ENCODE peak calls at places on chromosomes 7 and 10, in four cellular contexts. L is IMR-90, D is K562, A is GM12878. U is an unnamed sample.
A peak's percentile ranks its signal among the peaks of the same experiment; 100 is the strongest.

GRCh38 chr7:141577043-141577839 is 26.0 kb downstream of the AGK start:
- DNase-seq in A (no peak), L (no peak), D (no peak), U (no peak)

GRCh38 chr7:97001221-97001620 is 4.1 kb upstream of the DLX6 start:
- DNase-seq in A (no peak), L (no peak), D (no peak), U (no peak)

GRCh38 chr7:159038066-159038465 is 106.6 kb downstream of the VIPR2 start:
- DNase-seq in L (no peak), D (no peak), A (no peak), U (no peak)

GRCh38 chr10:46551701-46552525 is 4.5 kb downstream of the GPRIN2 start:
- DNase-seq in L (no peak), D (no peak), A (no peak), U (no peak)

GRCh38 chr7:151286148-151286547 is 37.7 kb upstream of the SMARCD3 start:
- DNase-seq in A (no peak), L (peak; percentile 14), D (no peak), U (no peak)

GRCh38 chr7:151405056-151405455 is 4.8 kb downstream of the WDR86 start:
- DNase-seq in A (no peak), D (peak; percentile 42), L (no peak), U (no peak)

GRCh38 chr7:121882731-121883130 is 9.8 kb downstream of the PTPRZ1 start:
- DNase-seq in D (no peak), A (no peak), L (no peak), U (no peak)

GRCh38 chr10:17673517-17674051 is 29.6 kb downstream of the STAM start:
- DNase-seq in A (no peak), L (peak; percentile 95), D (peak; percentile 72), U (no peak)

GRCh38 chr10:114618722-114619121 is 39.4 kb downstream of the ABLIM1 start:
- DNase-seq in D (no peak), L (no peak), A (no peak), U (no peak)

GRCh38 chr7:17236603-17237002 is 61.8 kb upstream of the AHR start:
- DNase-seq in L (peak; percentile 32), A (no peak), D (no peak), U (peak; percentile 39)

GRCh38 chr10:98414932-98415709 is at the start of gene PYROXD2:
- DNase-seq in L (peak; percentile 88), A (no peak), D (peak; percentile 77), U (peak; percentile 88)

GRCh38 chr7:604884-605531 is 85.4 kb upstream of the PDGFA start:
- DNase-seq in L (no peak), A (no peak), D (peak; percentile 84), U (no peak)

GRCh38 chr7:148941598-148942280 is 57.6 kb upstream of the EZH2 start:
- DNase-seq in D (peak; percentile 97), L (peak; percentile 52), A (no peak), U (peak; percentile 72)

GRCh38 chr10:112981553-112981952 is 31.5 kb downstream of the TCF7L2 start:
- DNase-seq in A (peak; percentile 89), L (no peak), D (no peak), U (no peak)

GRCh38 chr7:138431517-138431916 is 28.5 kb upstream of the TRIM24 start:
- DNase-seq in L (no peak), D (peak; percentile 35), A (no peak), U (no peak)

GRCh38 chr10:129491123-129491734 is 24.2 kb downstream of the MGMT start:
- DNase-seq in L (peak; percentile 10), D (no peak), A (no peak), U (no peak)

GRCh38 chr10:75712241-75712880 is 280.9 kb downstream of the LRMDA start:
- DNase-seq in L (no peak), D (no peak), A (no peak), U (no peak)

GRCh38 chr10:30827531-30828120 is 198.1 kb upstream of the LYZL2 start:
- DNase-seq in A (no peak), D (no peak), L (peak; percentile 68), U (peak; percentile 48)

GRCh38 chr10:127888526-127889312 is 4.0 kb downstream of the CLRN3 start:
- DNase-seq in A (no peak), D (no peak), L (no peak), U (no peak)

GRCh38 chr10:122510736-122511135 is 49.4 kb downstream of the HTRA1 start:
- DNase-seq in L (no peak), D (no peak), A (no peak), U (no peak)

GRCh38 chr10:127963136-127963535 is 56.2 kb downstream of the PTPRE start:
- DNase-seq in L (no peak), A (no peak), D (no peak), U (no peak)

GRCh38 chr10:26733750-26734568 is 36.5 kb downstream of the PDSS1 start:
- DNase-seq in A (no peak), L (no peak), D (no peak), U (no peak)

GRCh38 chr10:80444124-80444523 is 10.0 kb upstream of the TSPAN14 start:
- DNase-seq in L (no peak), A (no peak), D (no peak), U (no peak)

GRCh38 chr7:73707045-73707631 is 12.3 kb downstream of the STX1A start:
- DNase-seq in D (no peak), L (no peak), A (no peak), U (no peak)

GRCh38 chr7:149685455-149685854 is 87.9 kb downstream of the ZNF467 start:
- DNase-seq in L (no peak), A (no peak), D (no peak), U (no peak)

GRCh38 chr10:119849031-119849789 is 23.4 kb downstream of the MCMBP start:
- DNase-seq in L (peak; percentile 76), A (no peak), D (no peak), U (no peak)

GRCh38 chr10:97633921-97634320 is 621 bp upstream of the MORN4 start:
- DNase-seq in D (peak; percentile 57), A (no peak), L (no peak), U (no peak)

GRCh38 chr10:110138197-110138812 is 69.1 kb upstream of the MXI1 start:
- DNase-seq in D (peak; percentile 69), A (no peak), L (peak; percentile 66), U (peak; percentile 59)

GRCh38 chr10:131588704-131589220 is 277.2 kb upstream of the TCERG1L start:
- DNase-seq in D (no peak), A (no peak), L (no peak), U (no peak)

DNA sequence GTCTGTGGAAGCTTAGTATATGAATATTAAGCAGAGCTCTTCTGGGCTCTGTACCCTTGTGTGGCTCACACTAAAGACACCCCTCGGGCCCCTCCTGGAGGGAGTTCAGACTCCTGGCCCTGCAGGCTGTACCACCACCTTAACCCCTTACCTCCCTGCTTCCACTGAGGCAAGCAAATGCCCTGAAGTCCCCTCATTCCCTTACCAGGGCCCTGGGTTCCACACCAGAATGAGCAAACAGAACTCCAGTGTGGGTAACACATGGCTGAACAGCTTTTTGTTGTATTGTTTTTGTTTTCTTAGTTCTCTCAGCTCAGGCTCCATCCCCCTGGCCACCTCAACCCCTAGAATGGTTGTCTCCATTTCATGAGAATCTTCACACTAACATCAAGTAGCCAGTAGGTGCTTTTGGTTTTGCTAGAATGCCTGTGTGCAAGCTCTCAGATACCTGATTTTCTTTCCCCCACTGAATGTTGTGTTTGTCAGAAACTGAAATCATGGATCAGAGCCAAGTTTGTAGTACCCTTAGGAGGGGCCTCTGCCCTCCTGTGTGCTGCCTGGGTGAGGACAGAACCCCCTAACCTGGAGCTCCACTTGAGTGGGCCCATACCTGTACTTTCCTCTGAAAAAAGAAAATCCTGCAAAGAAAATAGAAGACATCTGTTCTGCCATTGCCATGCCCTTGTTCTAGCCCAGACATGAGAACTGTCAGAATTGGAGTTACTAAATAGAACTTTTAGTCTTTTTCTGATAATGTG is 2.8 kb upstream of the WAPL start:
- DNase-seq in L (no peak), D (no peak), A (no peak), U (no peak)
- H3K9ac ChIP-seq in L (no peak overlapping the region), D (no peak overlapping the region), A (no peak overlapping the region), U (no peak overlapping the region)

GRCh38 chr10:28564905-28565304 is 32.0 kb downstream of the WAC start:
- DNase-seq in A (no peak), L (peak; percentile 40), D (no peak), U (peak; percentile 23)

GRCh38 chr10:28570598-28570997 is 37.7 kb downstream of the WAC start:
- DNase-seq in D (no peak), A (no peak), L (no peak), U (no peak)

GRCh38 chr10:28566458-28566857 is 33.5 kb downstream of the WAC start:
- DNase-seq in D (no peak), A (no peak), L (no peak), U (peak; percentile 74)

GRCh38 chr10:28571265-28571664 is 38.3 kb downstream of the WAC start:
- DNase-seq in A (no peak), D (no peak), L (no peak), U (no peak)

GRCh38 chr10:28569506-28570159 is 36.7 kb downstream of the WAC start:
- DNase-seq in D (peak; percentile 30), L (peak; percentile 71), A (no peak), U (no peak)
- TF ChIP-seq FOS in D (no peak), L (no peak), A (no peak), U (no peak)

GRCh38 chr10:71246591-71247143 is 34.3 kb downstream of the UNC5B start:
- DNase-seq in A (no peak), D (no peak), L (no peak), U (no peak)

GRCh38 chr10:71247804-71248203 is 35.4 kb downstream of the UNC5B start:
- DNase-seq in D (no peak), A (no peak), L (no peak), U (no peak)

GRCh38 chr10:71245420-71246325 is 33.3 kb downstream of the UNC5B start:
- DNase-seq in A (no peak), D (no peak), L (no peak), U (no peak)

GRCh38 chr10:71244638-71245419 is 32.5 kb downstream of the UNC5B start:
- DNase-seq in A (no peak), L (peak; percentile 93), D (no peak), U (peak; percentile 59)

DNA sequence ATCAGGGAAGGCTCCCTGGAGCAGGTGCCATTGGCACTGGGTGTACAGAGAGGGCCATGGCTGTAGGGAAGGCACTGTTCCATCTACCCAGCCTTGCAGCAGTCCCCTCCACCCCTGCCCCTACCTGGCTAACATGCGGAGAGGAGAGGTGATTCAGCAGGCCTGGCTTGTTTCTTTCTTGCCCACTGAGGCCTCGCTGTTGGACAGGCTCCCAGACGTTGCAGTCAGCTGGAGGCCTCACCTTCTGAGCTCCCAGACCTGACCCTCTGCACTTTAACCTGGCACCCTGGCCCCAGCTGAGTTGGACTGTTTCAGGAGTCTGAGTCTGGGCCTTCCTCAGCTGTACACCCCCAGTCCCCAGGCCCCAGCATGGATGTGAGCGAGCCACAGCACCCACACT is 34.9 kb downstream of the UNC5B start:
- DNase-seq in D (no peak), A (no peak), L (no peak), U (no peak)
- H3K9ac ChIP-seq in D (no peak overlapping the region), A (no peak overlapping the region), L (no peak overlapping the region), U (no peak overlapping the region)

GRCh38 chr10:61187601-61188000 is 243.6 kb upstream of the RHOBTB1 start:
- DNase-seq in D (no peak), L (no peak), A (no peak), U (no peak)
- TF ChIP-seq FOS in D (no peak), L (no peak), A (no peak), U (no peak)

GRCh38 chr10:43402176-43402575 is 6.8 kb downstream of the HNRNPF start:
- DNase-seq in L (no peak), A (no peak), D (no peak), U (peak; percentile 22)
- H3K9ac ChIP-seq in L (no peak overlapping the region), A (peak overlapping the region; percentile 10), D (peak overlapping the region; percentile 49), U (no peak overlapping the region)

GRCh38 chr7:16193631-16194030 is 227.7 kb downstream of the CRPPA start:
- DNase-seq in A (no peak), L (no peak), D (no peak), U (no peak)

GRCh38 chr7:16187131-16187530 is 234.2 kb downstream of the CRPPA start:
- DNase-seq in D (no peak), L (no peak), A (no peak), U (no peak)

GRCh38 chr7:16189026-16189715 is 232.2 kb downstream of the CRPPA start:
- DNase-seq in L (peak; percentile 2), D (no peak), A (no peak), U (no peak)
- TF ChIP-seq FOS in L (no peak), D (no peak), A (no peak), U (no peak)